ENCODE peak calls at places on chromosome 14, in four cellular contexts. O is K562, N is GM23248, J is psoas muscle. Z is an unnamed sample.

GRCh38 chr14:31419179-31420012 is 954 bp downstream of the HEATR5A start:
- DNase-seq in O (no peak), N (peak; percentile 79), J (no peak), Z (no peak)

GRCh38 chr14:69539631-69540410 is 34.9 kb downstream of the CCDC177 start:
- DNase-seq in O (no peak), N (peak; percentile 68), J (peak; percentile 41), Z (no peak)

GRCh38 chr14:55731881-55732498 is 152.0 kb downstream of the KTN1 start:
- DNase-seq in O (no peak), N (peak; percentile 42), J (no peak), Z (peak; percentile 14)

GRCh38 chr14:97180304-97181200 is 383.4 kb downstream of the VRK1 start:
- DNase-seq in O (no peak), N (peak; percentile 91), J (no peak), Z (no peak)

GRCh38 chr14:39491134-39491541 is 58.9 kb upstream of the FBXO33 start:
- DNase-seq in O (peak; percentile 8), N (peak; percentile 55), J (no peak), Z (no peak)

GRCh38 chr14:100375273-100375962 is 52.3 kb downstream of the SLC25A47 start:
- DNase-seq in O (peak; percentile 59), N (peak; percentile 96), J (peak; percentile 79), Z (peak; percentile 82)

GRCh38 chr14:100861937-100862247 is 36.0 kb downstream of the MEG3 start:
- DNase-seq in O (no peak), N (no peak), J (no peak), Z (no peak)

GRCh38 chr14:80003138-80003537 is 208.2 kb downstream of the DIO2 start:
- DNase-seq in O (no peak), N (no peak), J (no peak), Z (no peak)

GRCh38 chr14:72243894-72244293 is 311.7 kb downstream of the RGS6 start:
- DNase-seq in O (no peak), N (no peak), J (no peak), Z (no peak)

GRCh38 chr14:90397401-90398314 is 829 bp downstream of the CALM1 start:
- DNase-seq in O (peak; percentile 74), N (peak; percentile 80), J (peak; percentile 67), Z (peak; percentile 31)

GRCh38 chr14:50733479-50733878 is 65.4 kb upstream of the SAV1 start:
- DNase-seq in O (no peak), N (no peak), J (no peak), Z (no peak)

GRCh38 chr14:100303179-100303578 is 3.1 kb downstream of the SLC25A29 start:
- DNase-seq in O (peak; percentile 29), N (peak; percentile 47), J (no peak), Z (peak; percentile 45)

GRCh38 chr14:88621090-88621489 is 58.3 kb downstream of the ZC3H14 start:
- DNase-seq in O (no peak), N (no peak), J (no peak), Z (no peak)

GRCh38 chr14:75399819-75400678 is 27.8 kb upstream of the JDP2 start:
- DNase-seq in O (no peak), N (peak; percentile 85), J (peak; percentile 93), Z (no peak)

GRCh38 chr14:92475451-92476187 is 38.0 kb upstream of the RIN3 start:
- DNase-seq in O (no peak), N (peak; percentile 43), J (peak; percentile 79), Z (no peak)

GRCh38 chr14:87483651-87484260 is 509.2 kb downstream of the GALC start:
- DNase-seq in O (no peak), N (peak; percentile 21), J (no peak), Z (no peak)

GRCh38 chr14:23610815-23611289 is 25.3 kb upstream of the DHRS2 start:
- DNase-seq in O (no peak), N (no peak), J (no peak), Z (no peak)

GRCh38 chr14:55129428-55130193 is 559 bp downstream of the LGALS3 start:
- DNase-seq in O (peak; percentile 17), N (peak; percentile 93), J (peak; percentile 69), Z (peak; percentile 16)

GRCh38 chr14:94617366-94617941 is 5.3 kb downstream of the SERPINA3 start:
- DNase-seq in O (no peak), N (no peak), J (no peak), Z (no peak)

GRCh38 chr14:94621358-94622134 is 9.4 kb downstream of the SERPINA3 start:
- DNase-seq in O (no peak), N (no peak), J (no peak), Z (no peak)

GRCh38 chr14:94620597-94620996 is 8.4 kb downstream of the SERPINA3 start:
- DNase-seq in O (no peak), N (no peak), J (no peak), Z (no peak)

GRCh38 chr14:94617988-94618822 is 6.0 kb downstream of the SERPINA3 start:
- DNase-seq in O (no peak), N (peak; percentile 38), J (no peak), Z (no peak)

GRCh38 chr14:94619297-94619696 is 7.1 kb downstream of the SERPINA3 start:
- DNase-seq in O (no peak), N (no peak), J (no peak), Z (no peak)
- H3K9me3 ChIP-seq in O (no peaks in the 10 kb centered on the region), N (no peaks in the 10 kb centered on the region), J (peaks cover 13% of the 10 kb centered on the region), Z (no peaks in the 10 kb centered on the region)

GRCh38 chr14:106809615-106810014 is 1283.2 kb downstream of the TMEM121 start:
- DNase-seq in O (no peak), N (no peak), J (no peak), Z (no peak)

GRCh38 chr14:106812788-106813476 is 1286.5 kb downstream of the TMEM121 start:
- DNase-seq in O (no peak), N (no peak), J (no peak), Z (no peak)

GRCh38 chr14:106813477-106813823 is 1287.1 kb downstream of the TMEM121 start:
- DNase-seq in O (no peak), N (no peak), J (no peak), Z (no peak)

GRCh38 chr14:106808907-106809306 is 1282.5 kb downstream of the TMEM121 start:
- DNase-seq in O (no peak), N (no peak), J (no peak), Z (no peak)

DNA sequence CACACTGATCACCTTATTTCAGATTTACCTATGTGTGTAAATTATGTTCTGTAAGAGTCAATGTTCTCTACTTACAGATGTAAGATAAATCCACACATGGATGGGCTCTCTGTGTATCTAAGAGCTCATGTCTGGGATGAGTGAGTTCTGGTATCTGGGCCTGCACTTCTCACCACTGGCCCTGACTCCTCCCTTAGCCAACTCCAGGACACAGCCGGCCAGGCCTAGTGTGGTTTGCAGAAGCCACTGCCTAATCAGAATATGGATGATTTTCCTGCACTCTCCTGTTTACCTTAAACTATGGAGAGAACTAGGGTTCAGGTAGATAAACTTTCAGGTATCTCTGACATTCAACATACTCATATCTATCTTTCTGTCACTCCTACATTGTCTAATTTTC is 1284.8 kb downstream of the TMEM121 start:
- DNase-seq in O (no peak), N (no peak), J (no peak), Z (no peak)
- H3K9me3 ChIP-seq in O (no peaks in the 10 kb centered on the region), N (no peaks in the 10 kb centered on the region), J (no peaks in the 10 kb centered on the region), Z (no peaks in the 10 kb centered on the region)

GRCh38 chr14:106286697-106287290 is 760.4 kb downstream of the TMEM121 start:
- DNase-seq in O (peak; percentile 21), N (no peak), J (no peak), Z (no peak)
- H3K9me3 ChIP-seq in O (no peaks in the 10 kb centered on the region), N (no peaks in the 10 kb centered on the region), J (no peaks in the 10 kb centered on the region), Z (no peaks in the 10 kb centered on the region)

GRCh38 chr14:105926415-105927093 is 400.2 kb downstream of the TMEM121 start:
- DNase-seq in O (peak; percentile 1), N (no peak), J (no peak), Z (no peak)
- H3K9me3 ChIP-seq in O (no peaks in the 10 kb centered on the region), N (no peaks in the 10 kb centered on the region), J (peaks cover 4% of the 10 kb centered on the region), Z (no peaks in the 10 kb centered on the region)

GRCh38 chr14:102146423-102146822 is 6.7 kb downstream of the WDR20 start:
- DNase-seq in O (no peak), N (no peak), J (no peak), Z (no peak)

GRCh38 chr14:102140750-102141145 is 1.1 kb downstream of the WDR20 start:
- DNase-seq in O (no peak), N (no peak), J (no peak), Z (no peak)

GRCh38 chr14:102141797-102142196 is 2.1 kb downstream of the WDR20 start:
- DNase-seq in O (no peak), N (no peak), J (no peak), Z (peak; percentile 44)

GRCh38 chr14:102145395-102145794 is 5.7 kb downstream of the WDR20 start:
- DNase-seq in O (no peak), N (no peak), J (no peak), Z (no peak)

DNA sequence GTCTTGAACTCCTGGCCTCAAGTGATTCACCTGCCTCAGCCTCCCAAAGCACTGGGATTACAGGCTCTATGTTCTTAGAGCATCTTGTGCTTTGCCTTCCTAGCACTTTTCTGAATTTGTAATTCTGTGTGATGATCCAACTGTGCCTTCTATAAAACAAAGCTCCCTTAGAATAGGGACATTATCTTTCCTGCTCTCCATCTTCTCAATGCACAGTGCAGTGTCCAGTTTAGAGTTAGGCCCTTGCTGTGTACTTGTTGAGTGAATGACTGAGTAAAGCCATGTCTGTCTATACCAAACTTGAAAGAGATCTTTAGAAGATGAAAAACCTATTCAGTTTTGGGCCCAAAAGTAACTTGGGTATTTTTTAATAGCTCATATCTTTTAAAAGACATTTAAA is 5.2 kb downstream of the WDR20 start:
- DNase-seq in O (no peak), N (no peak), J (no peak), Z (no peak)
- H3K9me3 ChIP-seq in O (no peaks in the 10 kb centered on the region), N (no peaks in the 10 kb centered on the region), J (no peaks in the 10 kb centered on the region), Z (no peaks in the 10 kb centered on the region)

DNA sequence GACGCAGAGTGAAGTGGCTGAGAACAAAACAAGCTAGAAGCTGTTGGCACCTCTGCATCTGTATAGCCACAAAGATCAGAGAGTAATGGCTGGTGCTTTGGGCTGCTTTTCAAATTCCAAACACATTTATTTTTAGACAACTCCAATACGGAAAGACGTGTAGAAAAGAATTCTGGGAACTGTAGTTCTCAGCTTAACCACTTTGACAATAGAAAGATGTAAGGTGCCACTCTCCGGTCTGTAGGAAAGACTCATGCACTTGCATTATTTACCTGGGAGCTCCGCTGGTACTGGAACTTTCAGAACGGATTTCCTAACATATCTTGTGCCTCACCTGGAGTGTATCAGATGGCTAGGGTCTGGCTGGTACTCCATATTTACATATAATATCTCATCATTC is 1.8 kb upstream of the OR4K2 start:
- DNase-seq in O (no peak), N (no peak), J (no peak), Z (no peak)
- H3K9me3 ChIP-seq in O (no peaks in the 10 kb centered on the region), N (no peaks in the 10 kb centered on the region), J (peaks cover 3% of the 10 kb centered on the region), Z (peaks cover 12% of the 10 kb centered on the region)

GRCh38 chr14:106044515-106044914 is 518.1 kb downstream of the TMEM121 start:
- DNase-seq in O (no peak), N (no peak), J (no peak), Z (no peak)
- H3K9me3 ChIP-seq in O (no peaks in the 10 kb centered on the region), N (no peaks in the 10 kb centered on the region), J (no peaks in the 10 kb centered on the region), Z (no peaks in the 10 kb centered on the region)

GRCh38 chr14:106039400-106039799 is 513.0 kb downstream of the TMEM121 start:
- DNase-seq in O (peak; percentile 15), N (no peak), J (no peak), Z (peak; percentile 60)

DNA sequence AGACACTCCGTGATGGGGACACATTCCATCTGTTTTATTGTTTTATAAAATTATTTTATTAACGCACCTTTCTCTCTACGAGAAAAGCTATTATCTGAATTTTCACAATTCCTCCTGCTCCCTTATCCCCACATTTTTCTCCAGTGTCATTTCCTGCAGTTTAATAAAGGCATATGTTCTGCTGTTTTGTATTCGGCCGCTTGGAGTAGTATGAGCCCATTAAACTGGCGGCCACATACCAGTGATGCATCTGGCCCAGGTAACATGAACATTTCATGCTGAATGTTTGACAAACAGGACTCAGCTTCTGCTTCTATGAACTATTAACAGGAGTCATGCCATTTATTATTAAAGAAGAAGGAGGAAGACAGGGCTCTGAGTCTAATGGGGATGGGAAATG is 511.0 kb downstream of the TMEM121 start:
- DNase-seq in O (peak; percentile 5), N (no peak), J (no peak), Z (no peak)
- H3K9me3 ChIP-seq in O (no peaks in the 10 kb centered on the region), N (no peaks in the 10 kb centered on the region), J (no peaks in the 10 kb centered on the region), Z (no peaks in the 10 kb centered on the region)

Z was measured in HAP-1.